ENCODE peak calls at places on chromosomes 11 and 22, in nine cellular contexts. H is Calu3; M is substantia nigra; C is neuronal stem cell; E is DMS 273 treated with DMSO at 0.1 percent for 48 hours; A is activated CD8-positive, alpha-beta memory T cell treated with anti-CD3 and anti-CD28 coated beads for 48 hours; R is fibroblast of the aortic adventitia; K is heart right ventricle; F is NCI-H69. Y is an unnamed sample.

GRCh38 chr11:100816823-100817222 is 129.7 kb downstream of the ARHGAP42 start:
- DNase-seq in H (no peak), K (no peak), A (no peak), R (peak; percentile 37), C (no peak), E (no peak), M (no peak), F (peak; percentile 11), Y (no peak)

GRCh38 chr11:67353317-67354313 is at the start of gene POLD4:
- DNase-seq in K (peak; percentile 98), C (peak; percentile 92), E (peak; percentile 64), M (peak; percentile 90), H (peak; percentile 98), A (peak; percentile 90), F (peak; percentile 97), R (peak; percentile 96), Y (peak; percentile 99)

GRCh38 chr22:26751217-26751616 is 93.8 kb downstream of the MIAT start:
- DNase-seq in E (no peak), R (no peak), H (no peak), C (peak; percentile 96), F (peak; percentile 76), A (no peak), M (no peak), K (peak; percentile 48), Y (no peak)

GRCh38 chr22:24512043-24512442 is 16.9 kb downstream of the UPB1 start:
- DNase-seq in R (no peak), E (no peak), K (no peak), M (no peak), F (peak; percentile 30), H (no peak), C (no peak), A (no peak), Y (peak; percentile 4)

GRCh38 chr11:2590951-2591754 is 108.6 kb downstream of the KCNQ1OT1 start:
- DNase-seq in M (peak; percentile 67), R (no peak), K (no peak), A (no peak), C (no peak), E (no peak), H (no peak), F (no peak), Y (peak; percentile 8)

GRCh38 chr22:30426395-30427353 is 1.1 kb downstream of the MTFP1 start:
- DNase-seq in C (peak; percentile 66), A (peak; percentile 74), M (peak; percentile 6), R (peak; percentile 67), E (peak; percentile 39), H (peak; percentile 89), K (peak; percentile 76), F (peak; percentile 92), Y (peak; percentile 59)

GRCh38 chr11:127023991-127024390 is 23.4 kb upstream of the KIRREL3 start:
- DNase-seq in R (no peak), C (no peak), F (no peak), M (no peak), H (no peak), A (no peak), K (no peak), E (no peak), Y (no peak)

GRCh38 chr11:16194566-16194965 is 161.8 kb downstream of the SOX6 start:
- DNase-seq in M (no peak), E (no peak), C (no peak), R (peak; percentile 27), H (no peak), F (no peak), A (no peak), K (peak; percentile 69), Y (no peak)

GRCh38 chr22:25833676-25834075 is 91.7 kb downstream of the MYO18B start:
- DNase-seq in R (no peak), C (no peak), K (no peak), A (no peak), H (no peak), F (no peak), M (no peak), E (no peak), Y (no peak)

GRCh38 chr11:17406082-17406817 is 17.8 kb upstream of the KCNJ11 start:
- DNase-seq in R (no peak), H (no peak), F (peak; percentile 43), E (no peak), A (no peak), C (no peak), M (no peak), K (no peak), Y (no peak)

GRCh38 chr11:102283088-102283487 is 34.2 kb upstream of the BIRC3 start:
- DNase-seq in C (no peak), H (no peak), F (no peak), M (no peak), A (no peak), K (no peak), E (no peak), R (peak; percentile 38), Y (no peak)

GRCh38 chr11:15195454-15196200 is 80.9 kb downstream of the INSC start:
- DNase-seq in F (no peak), M (no peak), C (no peak), K (no peak), E (no peak), H (no peak), R (peak; percentile 16), A (no peak), Y (no peak)

GRCh38 chr22:20471126-20471833 is 24.3 kb downstream of the KLHL22 start:
- DNase-seq in C (no peak), H (no peak), K (no peak), E (no peak), M (no peak), A (no peak), R (no peak), F (no peak), Y (no peak)

GRCh38 chr11:75591966-75592365 is 29.9 kb downstream of the SERPINH1 start:
- DNase-seq in A (no peak), F (peak; percentile 29), H (no peak), C (no peak), M (no peak), K (no peak), R (no peak), E (no peak), Y (no peak)

GRCh38 chr11:19829109-19829790 is 116.6 kb downstream of the NAV2 start:
- DNase-seq in K (no peak), C (no peak), A (no peak), R (no peak), H (peak; percentile 10), E (no peak), M (no peak), F (peak; percentile 36), Y (no peak)

GRCh38 chr11:15748673-15749190 is 607.6 kb downstream of the SOX6 start:
- DNase-seq in K (no peak), E (no peak), A (no peak), F (no peak), R (no peak), M (no peak), H (no peak), C (no peak), Y (no peak)

GRCh38 chr22:40462195-40462988 is 92.0 kb downstream of the SGSM3 start:
- DNase-seq in M (no peak), A (no peak), C (no peak), R (no peak), K (no peak), F (no peak), E (no peak), H (no peak), Y (no peak)

GRCh38 chr11:107157809-107158187 is 139.5 kb upstream of the GUCY1A2 start:
- DNase-seq in H (no peak), K (no peak), A (no peak), R (peak; percentile 2), F (no peak), C (no peak), E (no peak), M (no peak), Y (no peak)

GRCh38 chr11:62555464-62556092 is 9.0 kb upstream of the AHNAK start:
- DNase-seq in A (no peak), H (no peak), K (no peak), C (no peak), R (peak; percentile 62), M (no peak), E (peak; percentile 61), F (no peak), Y (no peak)

GRCh38 chr22:50498322-50498861 is 9.1 kb downstream of the LMF2 start:
- DNase-seq in C (peak; percentile 59), R (peak; percentile 58), M (no peak), F (peak; percentile 78), E (peak; percentile 40), K (peak; percentile 63), A (peak; percentile 41), H (peak; percentile 83), Y (peak; percentile 52)

GRCh38 chr11:19777032-19777341 is 64.3 kb downstream of the NAV2 start:
- DNase-seq in C (no peak), E (no peak), M (no peak), H (peak; percentile 47), R (no peak), K (no peak), F (peak; percentile 64), A (no peak), Y (peak; percentile 35)

GRCh38 chr11:68387840-68388239 is 72.7 kb upstream of the PPP6R3 start:
- DNase-seq in F (peak; percentile 21), K (no peak), M (no peak), C (no peak), R (no peak), E (no peak), A (no peak), H (no peak), Y (no peak)

GRCh38 chr11:62627718-62628117 is 5.9 kb upstream of the B3GAT3 start:
- DNase-seq in R (no peak), K (no peak), H (no peak), C (no peak), E (no peak), A (no peak), F (no peak), M (no peak), Y (no peak)

Y was measured in ovary.